ENCODE peak calls at places on chromosomes 7 and 10, in six cellular contexts. Z, W, G, A, V and B are unnamed samples. For H3K4me1, the result is how much of the 10 kb centered on the place peaks cover.

GRCh38 chr7:4861673-4862072 is at the start of gene PAPOLB:
- DNase-seq in W (no peak), Z (no peak), V (peak), G (no peak), A (no peak), B (no peak)

GRCh38 chr7:107075863-107076574 is 31.5 kb downstream of the PRKAR2B start:
- DNase-seq in G (no peak), V (no peak), W (no peak), A (no peak), Z (no peak), B (no peak)

GRCh38 chr10:86160890-86161585 is 205.6 kb downstream of the GRID1 start:
- DNase-seq in A (no peak), G (no peak), V (no peak), W (no peak), Z (no peak), B (no peak)

GRCh38 chr10:57790703-57791102 is 477.0 kb downstream of the IPMK start:
- DNase-seq in Z (no peak), G (no peak), A (no peak), W (no peak), V (no peak), B (no peak)

GRCh38 chr10:110409488-110409887 is 88.2 kb upstream of the DUSP5 start:
- DNase-seq in G (no peak), W (no peak), V (no peak), A (no peak), Z (no peak), B (no peak)

GRCh38 chr10:119919271-119919670 is 26.7 kb downstream of the SEC23IP start:
- DNase-seq in A (no peak), G (no peak), W (no peak), Z (no peak), V (no peak), B (no peak)

GRCh38 chr10:117926491-117926890 is 120.2 kb downstream of the RAB11FIP2 start:
- DNase-seq in W (no peak), A (no peak), Z (no peak), V (no peak), G (no peak), B (no peak)

GRCh38 chr10:93580824-93581223 is 14.4 kb downstream of the FFAR4 start:
- DNase-seq in A (peak), G (no peak), Z (no peak), V (no peak), W (no peak), B (no peak)

GRCh38 chr10:59709472-59710125 is at the start of gene SLC16A9:
- DNase-seq in G (peak), V (no peak), Z (no peak), W (peak), A (peak), B (no peak)

GRCh38 chr7:96118449-96119001 is 203.4 kb downstream of the SLC25A13 start:
- DNase-seq in G (no peak), W (no peak), A (peak), V (no peak), Z (no peak), B (no peak)

GRCh38 chr10:125929613-125930012 is 33.2 kb downstream of the FANK1 start:
- DNase-seq in G (no peak), Z (no peak), V (no peak), A (no peak), W (no peak), B (no peak)

GRCh38 chr10:89032141-89032814 is 41.7 kb downstream of the FAS start:
- DNase-seq in Z (no peak), G (no peak), V (no peak), A (peak), W (no peak), B (no peak)

GRCh38 chr7:106421181-106421762 is 136.5 kb upstream of the NAMPT start:
- DNase-seq in G (peak), W (peak), Z (no peak), A (peak), V (no peak), B (no peak)

GRCh38 chr10:15897282-15897681 is 37.0 kb upstream of the MINDY3 start:
- DNase-seq in Z (no peak), W (no peak), V (no peak), G (no peak), A (peak), B (no peak)

GRCh38 chr10:102262744-102263370 is 17.5 kb downstream of the GBF1 start:
- DNase-seq in G (no peak), W (no peak), V (no peak), A (no peak), Z (no peak), B (no peak)

GRCh38 chr7:46283852-46284251 is 362.8 kb upstream of the IGFBP3 start:
- DNase-seq in G (no peak), V (no peak), W (no peak), A (no peak), Z (no peak), B (no peak)

GRCh38 chr10:43398939-43399871 is 9.8 kb downstream of the HNRNPF start:
- DNase-seq in W (no peak), A (peak), V (no peak), Z (no peak), G (no peak), B (no peak)

GRCh38 chr10:13613519-13613918 is 26.8 kb downstream of the PRPF18 start:
- DNase-seq in A (peak), W (no peak), V (no peak), G (no peak), Z (no peak), B (no peak)

GRCh38 chr7:48089415-48089975 is 430 bp downstream of the UPP1 start:
- DNase-seq in Z (no peak), A (peak), W (no peak), G (peak), V (peak), B (no peak)

GRCh38 chr10:5076615-5077014 is 17.6 kb upstream of the AKR1C3 start:
- DNase-seq in V (no peak), W (no peak), G (no peak), A (peak), Z (no peak), B (no peak)

GRCh38 chr7:157150825-157151412 is 12.2 kb downstream of the UBE3C start:
- DNase-seq in V (no peak), Z (no peak), A (peak), W (no peak), G (no peak), B (no peak)

GRCh38 chr7:79504607-79505389 is 51.3 kb upstream of the MAGI2 start:
- DNase-seq in Z (no peak), V (no peak), W (no peak), G (peak), A (peak), B (no peak)

GRCh38 chr10:75532253-75532924 is 101.0 kb downstream of the LRMDA start:
- DNase-seq in W (no peak), A (peak), V (no peak), Z (no peak), G (no peak), B (no peak)

GRCh38 chr10:97169911-97170693 is 15.7 kb downstream of the SLIT1 start:
- DNase-seq in G (no peak), W (peak), A (no peak), V (no peak), Z (no peak), B (no peak)

GRCh38 chr7:2082357-2083038 is 150.2 kb downstream of the MAD1L1 start:
- DNase-seq in G (peak), Z (no peak), W (no peak), A (peak), V (no peak), B (no peak)

GRCh38 chr7:19773361-19773760 is at the start of gene TMEM196:
- DNase-seq in V (no peak), W (no peak), Z (no peak), G (no peak), A (no peak), B (no peak)
- H3K4me3 ChIP-seq in V (no peak), W (peak), Z (no peak), G (peak), A (no peak), B (no peak)

DNA sequence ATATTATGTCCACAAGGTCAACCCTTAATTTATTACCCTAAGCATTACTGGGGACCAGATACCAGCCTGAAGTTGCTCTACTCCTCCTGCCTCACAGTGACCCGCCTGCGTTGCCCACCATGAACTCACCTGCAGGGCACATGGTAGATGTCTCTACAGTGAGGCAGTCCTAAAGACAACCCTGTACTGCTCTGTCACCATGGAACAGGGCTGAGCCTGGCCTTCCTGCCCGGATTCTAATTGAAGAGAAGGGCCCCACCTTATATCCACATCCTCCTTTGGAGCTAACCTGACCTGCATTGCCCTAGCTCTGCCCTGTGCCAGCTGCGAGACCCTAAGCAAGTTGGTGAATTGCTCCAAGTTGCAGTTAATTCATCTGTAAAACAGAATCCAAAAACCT is 4.1 kb downstream of the SH3PXD2A start:
- DNase-seq in Z (no peak), A (no peak), V (no peak), W (no peak), G (no peak), B (no peak)
- H3K4me1 ChIP-seq in Z (under half), A (under half), V (under half), W (under half), G (under half), B (under half)

DNA sequence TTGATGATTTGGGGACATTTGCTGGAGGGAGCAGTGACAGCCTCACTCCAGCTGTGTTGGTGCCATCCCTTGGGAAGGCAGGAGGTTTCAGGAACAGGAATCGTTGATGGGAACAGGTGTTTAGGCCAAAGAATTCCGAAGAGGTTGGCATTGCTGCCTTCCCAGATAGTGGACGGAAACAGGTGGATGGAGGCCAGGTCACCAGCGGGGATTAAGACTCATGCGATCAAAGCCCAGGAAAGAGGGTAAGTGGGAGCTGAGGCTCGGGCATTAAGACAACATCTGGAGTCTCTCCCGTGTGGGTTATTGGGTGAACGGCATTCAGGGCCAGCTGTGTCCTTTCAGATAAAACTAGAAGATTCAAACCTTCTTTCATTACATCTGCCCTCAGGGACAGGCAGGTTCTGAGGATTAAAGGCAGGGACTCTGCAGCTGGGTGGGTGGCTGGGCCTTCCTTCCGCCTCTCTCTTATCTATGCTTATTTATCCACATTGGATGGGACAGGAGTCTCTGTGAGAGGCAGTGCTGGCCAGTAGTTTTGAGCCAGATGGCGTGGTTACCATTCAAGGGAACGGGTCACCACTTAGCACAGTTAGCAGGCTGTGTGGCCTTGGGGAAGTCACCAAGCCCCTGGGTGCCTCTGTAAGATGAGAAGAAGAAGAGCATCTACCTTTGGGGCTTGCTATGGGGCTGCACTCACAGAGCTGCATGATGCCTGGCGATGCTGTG is 67.6 kb downstream of the INSIG1 start:
- DNase-seq in V (no peak), Z (no peak), W (no peak), G (no peak), A (no peak), B (no peak)
- H3K27ac ChIP-seq in V (no peak), Z (no peak), W (no peak), G (no peak), A (no peak), B (no peak)

GRCh38 chr10:130072247-130072646 is 38.4 kb downstream of the C10orf143 start:
- DNase-seq in V (no peak), Z (no peak), G (no peak), W (no peak), A (no peak), B (no peak)
- H3K4me3 ChIP-seq in V (no peak), Z (no peak), G (no peak), W (no peak), A (no peak), B (no peak)